ENCODE peak calls at places on chromosome 19, in seven cellular contexts. One of them, this sample, is unnamed.
A peak's percentile ranks its signal among the peaks of the same experiment; 100 is the strongest.

GRCh38 chr19:44585371-44586141 is 27.8 kb upstream of the IGSF23 start:
- DNase-seq in tibial artery: no peak
- DNase-seq in left lung: no peak
- DNase-seq in A549: no peak
- DNase-seq in aorta: no peak
- DNase-seq in endothelial cell of umbilical vein: peak; percentile 50
- DNase-seq in PC-9: peak; percentile 75
- DNase-seq in this sample: no peak

GRCh38 chr19:3111586-3112247 is 17.6 kb downstream of the GNA11 start:
- DNase-seq in tibial artery: no peak
- DNase-seq in PC-9: no peak
- DNase-seq in A549: no peak
- DNase-seq in aorta: no peak
- DNase-seq in left lung: no peak
- DNase-seq in endothelial cell of umbilical vein: no peak
- DNase-seq in this sample: no peak

GRCh38 chr19:38384209-38385027 is 3.4 kb downstream of the GGN start:
- DNase-seq in left lung: no peak
- DNase-seq in A549: peak; percentile 93
- DNase-seq in endothelial cell of umbilical vein: no peak
- DNase-seq in tibial artery: no peak
- DNase-seq in PC-9: no peak
- DNase-seq in aorta: no peak
- DNase-seq in this sample: no peak

GRCh38 chr19:47273313-47274070 is 1.2 kb upstream of the INAFM1 start:
- DNase-seq in aorta: peak; percentile 98
- DNase-seq in tibial artery: peak; percentile 98
- DNase-seq in A549: peak; percentile 96
- DNase-seq in left lung: peak; percentile 94
- DNase-seq in endothelial cell of umbilical vein: peak; percentile 91
- DNase-seq in PC-9: peak; percentile 85
- DNase-seq in this sample: peak; percentile 81

GRCh38 chr19:23481043-23481442 is 85.8 kb upstream of the ZNF91 start:
- DNase-seq in PC-9: peak; percentile 92
- DNase-seq in tibial artery: no peak
- DNase-seq in aorta: no peak
- DNase-seq in left lung: no peak
- DNase-seq in endothelial cell of umbilical vein: no peak
- DNase-seq in A549: no peak
- DNase-seq in this sample: no peak

GRCh38 chr19:29439688-29440550 is 85.9 kb upstream of the VSTM2B start:
- DNase-seq in tibial artery: no peak
- DNase-seq in A549: no peak
- DNase-seq in aorta: no peak
- DNase-seq in endothelial cell of umbilical vein: no peak
- DNase-seq in left lung: no peak
- DNase-seq in PC-9: no peak
- DNase-seq in this sample: no peak

GRCh38 chr19:41218615-41219507 is at the start of gene AXL:
- DNase-seq in tibial artery: peak; percentile 97
- DNase-seq in A549: peak; percentile 97
- DNase-seq in endothelial cell of umbilical vein: peak; percentile 73
- DNase-seq in aorta: peak; percentile 90
- DNase-seq in left lung: peak; percentile 76
- DNase-seq in PC-9: no peak
- DNase-seq in this sample: no peak

GRCh38 chr19:1524972-1525325 is 1.1 kb downstream of the PLK5 start:
- DNase-seq in left lung: no peak
- DNase-seq in aorta: no peak
- DNase-seq in A549: no peak
- DNase-seq in PC-9: no peak
- DNase-seq in tibial artery: no peak
- DNase-seq in endothelial cell of umbilical vein: no peak
- DNase-seq in this sample: no peak

GRCh38 chr19:17522988-17523872 is 11.8 kb downstream of the PGLS start:
- DNase-seq in left lung: peak; percentile 86
- DNase-seq in tibial artery: peak; percentile 77
- DNase-seq in endothelial cell of umbilical vein: no peak
- DNase-seq in A549: no peak
- DNase-seq in PC-9: no peak
- DNase-seq in aorta: no peak
- DNase-seq in this sample: no peak

GRCh38 chr19:53809518-53810186 is 14.5 kb downstream of the NLRP12 start:
- DNase-seq in A549: no peak
- DNase-seq in PC-9: no peak
- DNase-seq in left lung: no peak
- DNase-seq in endothelial cell of umbilical vein: peak; percentile 60
- DNase-seq in tibial artery: no peak
- DNase-seq in aorta: no peak
- DNase-seq in this sample: no peak

GRCh38 chr19:35231956-35232746 is 3.6 kb upstream of the FAM187B start:
- DNase-seq in endothelial cell of umbilical vein: no peak
- DNase-seq in left lung: no peak
- DNase-seq in A549: no peak
- DNase-seq in aorta: peak; percentile 47
- DNase-seq in tibial artery: no peak
- DNase-seq in PC-9: no peak
- DNase-seq in this sample: no peak

GRCh38 chr19:2464389-2464788 is 7.6 kb upstream of the LMNB2 start:
- DNase-seq in PC-9: no peak
- DNase-seq in endothelial cell of umbilical vein: no peak
- DNase-seq in left lung: no peak
- DNase-seq in aorta: no peak
- DNase-seq in tibial artery: no peak
- DNase-seq in A549: no peak
- DNase-seq in this sample: no peak

GRCh38 chr19:40013991-40014390 is 17.1 kb downstream of the ZNF546 start:
- DNase-seq in A549: no peak
- DNase-seq in PC-9: no peak
- DNase-seq in aorta: no peak
- DNase-seq in endothelial cell of umbilical vein: no peak
- DNase-seq in left lung: no peak
- DNase-seq in tibial artery: no peak
- DNase-seq in this sample: no peak

GRCh38 chr19:53463263-53463662 is 4.3 kb upstream of the ZNF813 start:
- DNase-seq in left lung: peak; percentile 34
- DNase-seq in tibial artery: no peak
- DNase-seq in PC-9: no peak
- DNase-seq in endothelial cell of umbilical vein: peak; percentile 15
- DNase-seq in aorta: peak; percentile 83
- DNase-seq in A549: no peak
- DNase-seq in this sample: no peak

GRCh38 chr19:14150770-14151661 is 14.6 kb upstream of the ASF1B start:
- DNase-seq in left lung: no peak
- DNase-seq in aorta: no peak
- DNase-seq in endothelial cell of umbilical vein: no peak
- DNase-seq in A549: no peak
- DNase-seq in PC-9: no peak
- DNase-seq in tibial artery: no peak
- DNase-seq in this sample: no peak

GRCh38 chr19:34461375-34462100 is 20.0 kb upstream of the WTIP start:
- DNase-seq in tibial artery: no peak
- DNase-seq in endothelial cell of umbilical vein: no peak
- DNase-seq in left lung: no peak
- DNase-seq in PC-9: no peak
- DNase-seq in aorta: no peak
- DNase-seq in A549: no peak
- DNase-seq in this sample: no peak

GRCh38 chr19:2750739-2751437 is 11.1 kb upstream of the SLC39A3 start:
- DNase-seq in tibial artery: no peak
- DNase-seq in aorta: no peak
- DNase-seq in endothelial cell of umbilical vein: no peak
- DNase-seq in left lung: no peak
- DNase-seq in A549: no peak
- DNase-seq in PC-9: no peak
- DNase-seq in this sample: no peak

GRCh38 chr19:43618921-43619261 is 538 bp downstream of the ZNF428 start:
- DNase-seq in PC-9: no peak
- DNase-seq in tibial artery: no peak
- DNase-seq in aorta: no peak
- DNase-seq in A549: peak; percentile 53
- DNase-seq in endothelial cell of umbilical vein: peak; percentile 74
- DNase-seq in left lung: no peak
- DNase-seq in this sample: no peak

GRCh38 chr19:35856546-35857149 is at the start of gene KIRREL2:
- DNase-seq in A549: peak; percentile 80
- DNase-seq in endothelial cell of umbilical vein: no peak
- DNase-seq in left lung: no peak
- DNase-seq in tibial artery: no peak
- DNase-seq in aorta: no peak
- DNase-seq in PC-9: no peak
- DNase-seq in this sample: no peak

GRCh38 chr19:3151563-3152430 is 16.0 kb downstream of the GNA15 start:
- DNase-seq in endothelial cell of umbilical vein: no peak
- DNase-seq in PC-9: no peak
- DNase-seq in A549: no peak
- DNase-seq in left lung: no peak
- DNase-seq in tibial artery: no peak
- DNase-seq in aorta: peak; percentile 43
- DNase-seq in this sample: no peak

GRCh38 chr19:50500753-50501151 is 10.2 kb downstream of the JOSD2 start:
- DNase-seq in A549: no peak
- DNase-seq in left lung: no peak
- DNase-seq in PC-9: no peak
- DNase-seq in tibial artery: no peak
- DNase-seq in aorta: peak; percentile 50
- DNase-seq in endothelial cell of umbilical vein: no peak
- DNase-seq in this sample: no peak

GRCh38 chr19:38975214-38975860 is at the start of gene FBXO17:
- DNase-seq in PC-9: no peak
- DNase-seq in endothelial cell of umbilical vein: peak; percentile 53
- DNase-seq in tibial artery: peak; percentile 81
- DNase-seq in A549: peak; percentile 84
- DNase-seq in aorta: peak; percentile 85
- DNase-seq in left lung: peak; percentile 40
- DNase-seq in this sample: no peak

GRCh38 chr19:19538767-19539166 is 702 bp downstream of the CILP2 start:
- DNase-seq in tibial artery: no peak
- DNase-seq in A549: no peak
- DNase-seq in left lung: no peak
- DNase-seq in endothelial cell of umbilical vein: no peak
- DNase-seq in PC-9: peak; percentile 48
- DNase-seq in aorta: no peak
- DNase-seq in this sample: no peak

GRCh38 chr19:13103585-13103923 is 896 bp upstream of the LYL1 start:
- DNase-seq in A549: no peak
- DNase-seq in left lung: no peak
- DNase-seq in tibial artery: no peak
- DNase-seq in aorta: no peak
- DNase-seq in endothelial cell of umbilical vein: peak; percentile 29
- DNase-seq in PC-9: no peak
- DNase-seq in this sample: no peak

GRCh38 chr19:23440791-23441190 is 45.5 kb upstream of the ZNF91 start:
- DNase-seq in tibial artery: no peak
- DNase-seq in A549: peak; percentile 8
- DNase-seq in aorta: no peak
- DNase-seq in endothelial cell of umbilical vein: no peak
- DNase-seq in left lung: no peak
- DNase-seq in PC-9: no peak
- DNase-seq in this sample: no peak

GRCh38 chr19:7738023-7738422 is 6.1 kb upstream of the CLEC4G start:
- DNase-seq in PC-9: no peak
- DNase-seq in aorta: no peak
- DNase-seq in endothelial cell of umbilical vein: no peak
- DNase-seq in tibial artery: no peak
- DNase-seq in A549: no peak
- DNase-seq in left lung: no peak
- DNase-seq in this sample: no peak

GRCh38 chr19:12769689-12770088 is 5.7 kb downstream of the HOOK2 start:
- DNase-seq in endothelial cell of umbilical vein: no peak
- DNase-seq in A549: no peak
- DNase-seq in left lung: peak; percentile 74
- DNase-seq in tibial artery: no peak
- DNase-seq in PC-9: no peak
- DNase-seq in aorta: no peak
- DNase-seq in this sample: peak; percentile 67

GRCh38 chr19:9151367-9151766 is 11.2 kb downstream of the ZNF317 start:
- DNase-seq in endothelial cell of umbilical vein: no peak
- DNase-seq in left lung: no peak
- DNase-seq in tibial artery: peak; percentile 1
- DNase-seq in aorta: no peak
- DNase-seq in A549: no peak
- DNase-seq in PC-9: no peak
- DNase-seq in this sample: no peak
- H3K9me3 ChIP-seq in endothelial cell of umbilical vein: no peaks in the 10 kb centered on the region
- H3K9me3 ChIP-seq in left lung: peaks cover 47% of the 10 kb centered on the region
- H3K9me3 ChIP-seq in tibial artery: peaks cover 7% of the 10 kb centered on the region
- H3K9me3 ChIP-seq in aorta: peaks cover 12% of the 10 kb centered on the region
- H3K9me3 ChIP-seq in A549: peaks cover 88% of the 10 kb centered on the region
- H3K9me3 ChIP-seq in PC-9: peaks cover 68% of the 10 kb centered on the region
- H3K9me3 ChIP-seq in this sample: no peaks in the 10 kb centered on the region

DNA sequence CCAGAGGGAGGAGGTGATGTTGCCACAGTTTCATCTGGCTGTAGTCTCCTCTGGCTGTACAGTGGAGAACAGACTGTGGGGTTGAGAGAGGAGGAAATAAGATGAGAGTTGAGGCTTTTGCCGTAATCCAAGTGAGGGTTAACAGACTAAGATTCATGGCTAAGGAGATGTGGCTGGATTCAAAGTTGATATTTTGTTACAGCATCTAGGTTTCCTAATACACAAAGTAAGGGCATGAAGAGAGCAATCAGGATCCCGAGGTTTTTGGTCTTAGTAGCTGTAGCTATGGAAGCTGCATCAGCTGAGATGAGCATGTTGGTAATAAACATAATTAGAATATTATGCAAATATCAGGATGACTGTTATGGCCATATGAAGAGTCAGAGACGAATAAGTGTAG is 1.4 kb downstream of the ZNF776 start:
- DNase-seq in aorta: no peak
- DNase-seq in A549: no peak
- DNase-seq in left lung: no peak
- DNase-seq in PC-9: no peak
- DNase-seq in tibial artery: no peak
- DNase-seq in endothelial cell of umbilical vein: no peak
- DNase-seq in this sample: no peak
- H3K9me3 ChIP-seq in aorta: peaks cover 21% of the 10 kb centered on the region
- H3K9me3 ChIP-seq in A549: peaks cover 91% of the 10 kb centered on the region
- H3K9me3 ChIP-seq in left lung: peaks cover 52% of the 10 kb centered on the region
- H3K9me3 ChIP-seq in PC-9: peaks cover 62% of the 10 kb centered on the region
- H3K9me3 ChIP-seq in tibial artery: peaks cover 42% of the 10 kb centered on the region
- H3K9me3 ChIP-seq in endothelial cell of umbilical vein: peaks cover 6% of the 10 kb centered on the region
- H3K9me3 ChIP-seq in this sample: peaks cover 38% of the 10 kb centered on the region

DNA sequence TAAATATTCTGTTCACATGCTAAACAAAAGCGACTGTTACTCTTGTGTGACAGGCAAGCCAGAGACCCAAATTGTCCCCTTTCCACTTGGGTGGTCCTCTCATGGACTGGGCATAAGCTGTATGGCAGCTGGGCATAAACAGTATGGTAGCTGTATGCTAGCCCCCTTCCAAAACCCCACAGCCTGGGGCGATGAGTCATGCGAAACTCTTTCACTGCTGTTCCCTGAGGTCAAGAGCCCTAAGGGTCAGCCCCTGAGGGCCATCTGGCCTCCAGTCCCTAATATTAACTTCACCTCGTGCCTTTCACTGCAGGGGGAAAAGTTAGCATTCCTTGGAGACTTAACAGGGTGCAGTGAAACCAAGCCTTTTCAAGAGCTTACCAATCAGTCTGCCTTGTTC is 45.6 kb upstream of the ZNF562 start:
- DNase-seq in PC-9: no peak
- DNase-seq in A549: no peak
- DNase-seq in aorta: no peak
- DNase-seq in endothelial cell of umbilical vein: no peak
- DNase-seq in tibial artery: no peak
- DNase-seq in left lung: no peak
- DNase-seq in this sample: no peak
- H3K9me3 ChIP-seq in PC-9: peaks cover 5% of the 10 kb centered on the region
- H3K9me3 ChIP-seq in A549: no peaks in the 10 kb centered on the region
- H3K9me3 ChIP-seq in aorta: no peaks in the 10 kb centered on the region
- H3K9me3 ChIP-seq in endothelial cell of umbilical vein: no peaks in the 10 kb centered on the region
- H3K9me3 ChIP-seq in tibial artery: peaks cover 15% of the 10 kb centered on the region
- H3K9me3 ChIP-seq in left lung: peaks cover 13% of the 10 kb centered on the region
- H3K9me3 ChIP-seq in this sample: peaks cover 3% of the 10 kb centered on the region

GRCh38 chr19:55857974-55858373 is 21.6 kb downstream of the NLRP4 start:
- DNase-seq in tibial artery: no peak
- DNase-seq in left lung: no peak
- DNase-seq in PC-9: peak; percentile 34
- DNase-seq in aorta: no peak
- DNase-seq in A549: no peak
- DNase-seq in endothelial cell of umbilical vein: no peak
- DNase-seq in this sample: no peak
- H3K9me3 ChIP-seq in tibial artery: no peaks in the 10 kb centered on the region
- H3K9me3 ChIP-seq in left lung: peaks cover 20% of the 10 kb centered on the region
- H3K9me3 ChIP-seq in PC-9: no peaks in the 10 kb centered on the region
- H3K9me3 ChIP-seq in aorta: peaks cover 2% of the 10 kb centered on the region
- H3K9me3 ChIP-seq in A549: peaks cover 21% of the 10 kb centered on the region
- H3K9me3 ChIP-seq in endothelial cell of umbilical vein: peaks cover under 1% of the 10 kb centered on the region
- H3K9me3 ChIP-seq in this sample: no peaks in the 10 kb centered on the region

This sample was measured in T-helper 17 cell.